ENCODE peak calls at places on chromosome 6, in five cellular contexts. T is A549, Z is HepG2, S is endothelial cell of umbilical vein, I is K562. D is an unnamed sample.

GRCh38 chr6:166424431-166424830 is 41.7 kb upstream of the MPC1 start:
- DNase-seq in T (no peak), Z (no peak), S (no peak), I (no peak), D (no peak)

GRCh38 chr6:151763938-151764680 is 43.4 kb upstream of the ESR1 start:
- DNase-seq in T (peak), Z (peak), S (peak), I (peak), D (peak)

GRCh38 chr6:90230547-90231240 is 65.9 kb downstream of the BACH2 start:
- DNase-seq in T (no peak), Z (no peak), S (peak), I (no peak), D (no peak)

GRCh38 chr6:43040542-43041257 is 13.0 kb downstream of the CUL7 start:
- DNase-seq in T (no peak), Z (no peak), S (no peak), I (no peak), D (no peak)

GRCh38 chr6:135586844-135587243 is 89.3 kb upstream of the AHI1 start:
- DNase-seq in T (no peak), Z (no peak), S (no peak), I (no peak), D (peak)

GRCh38 chr6:135935951-135936601 is 84.6 kb downstream of the PDE7B start:
- DNase-seq in T (peak), Z (no peak), S (no peak), I (no peak), D (no peak)

GRCh38 chr6:37480951-37481597 is 18.6 kb downstream of the CCDC167 start:
- DNase-seq in T (no peak), Z (no peak), S (no peak), I (no peak), D (no peak)

GRCh38 chr6:20433929-20434328 is 32.2 kb downstream of the E2F3 start:
- DNase-seq in T (no peak), Z (no peak), S (no peak), I (no peak), D (no peak)

GRCh38 chr6:137412562-137412961 is 81.6 kb downstream of the OLIG3 start:
- DNase-seq in T (no peak), Z (no peak), S (no peak), I (no peak), D (no peak)

GRCh38 chr6:145904391-145904790 is 59.8 kb downstream of the SHPRH start:
- DNase-seq in T (no peak), Z (no peak), S (no peak), I (no peak), D (no peak)

GRCh38 chr6:17589402-17590116 is 10.5 kb upstream of the FAM8A1 start:
- DNase-seq in T (peak), Z (peak), S (peak), I (no peak), D (no peak)

GRCh38 chr6:111573118-111573883 is 32.4 kb downstream of the TRAF3IP2 start:
- DNase-seq in T (no peak), Z (no peak), S (no peak), I (no peak), D (no peak)

GRCh38 chr6:10424005-10424404 is 9.1 kb upstream of the TFAP2A start:
- DNase-seq in T (peak), Z (no peak), S (no peak), I (peak), D (peak)
- H3K4me3 ChIP-seq in T (no peak), Z (no peak), S (no peak), I (no peak), D (no peak)

GRCh38 chr6:126701799-126702198 is 361.9 kb downstream of the CENPW start:
- DNase-seq in T (no peak), Z (no peak), S (no peak), I (no peak), D (peak)

GRCh38 chr6:126698732-126699240 is 358.9 kb downstream of the CENPW start:
- DNase-seq in T (no peak), Z (no peak), S (no peak), I (no peak), D (no peak)

DNA sequence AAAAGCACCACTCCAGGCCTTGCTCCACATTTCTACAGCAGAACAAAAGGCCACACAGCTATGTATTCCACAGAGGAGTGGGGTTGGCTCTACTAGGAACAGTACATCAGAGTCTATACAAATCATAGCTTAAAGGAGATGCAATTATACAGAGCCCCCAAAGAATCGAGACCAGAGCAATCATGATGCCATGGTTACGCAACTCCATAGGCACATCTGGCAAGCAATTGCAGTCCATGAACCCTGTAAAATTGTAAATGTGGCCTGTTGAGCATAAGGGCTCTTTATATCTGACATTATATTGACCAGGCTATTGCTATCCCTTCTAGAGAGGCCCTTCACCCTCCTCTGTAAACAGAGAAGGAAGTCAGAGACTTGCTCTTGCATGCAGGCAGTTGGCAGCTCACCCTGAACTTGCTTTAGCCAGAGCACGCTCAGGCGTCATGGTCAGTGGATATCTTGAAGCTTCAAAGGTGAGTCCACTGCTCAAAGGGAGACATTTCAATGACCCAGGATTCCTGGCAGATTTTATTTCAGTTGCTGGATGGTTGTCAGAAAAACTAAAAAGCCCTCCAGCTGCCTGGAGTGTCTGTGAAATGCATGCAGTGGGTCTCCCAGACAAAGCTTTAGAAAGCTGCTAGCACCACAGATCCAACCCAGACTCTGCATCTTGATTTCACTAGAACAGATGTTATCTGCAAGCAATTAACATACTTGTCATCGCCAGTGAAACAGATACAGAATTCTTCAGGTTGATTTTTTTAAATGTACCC is 357.2 kb downstream of the CENPW start:
- DNase-seq in T (no peak), Z (no peak), S (no peak), I (no peak), D (no peak)
- TF ChIP-seq MYC in T (no peak), Z (no peak), S (no peak), I (no peak), D (no peak)

DNA sequence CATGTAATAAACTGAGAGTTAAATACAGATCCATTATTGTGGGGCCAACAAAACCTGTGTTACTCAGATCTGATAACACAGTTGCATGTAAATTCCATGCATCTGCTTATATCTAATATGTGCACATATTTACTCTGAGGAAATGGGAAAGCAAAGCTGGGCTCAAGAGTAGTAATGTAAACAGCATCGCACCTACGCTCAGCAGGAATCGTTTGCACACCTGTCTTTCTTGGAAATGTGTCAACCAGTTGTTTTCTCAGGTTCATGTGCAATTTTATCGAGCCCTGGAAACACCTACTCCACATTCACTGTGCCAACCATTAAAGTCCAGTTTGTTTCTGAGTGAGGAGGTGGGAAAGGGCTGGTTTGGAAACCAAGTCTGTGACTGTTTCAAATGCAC is 80.3 kb upstream of the CNKSR3 start:
- DNase-seq in T (no peak), Z (no peak), S (no peak), I (no peak), D (no peak)
- H3K4me3 ChIP-seq in T (no peak), Z (no peak), S (no peak), I (no peak), D (no peak)

GRCh38 chr6:169340395-169340794 is 86.7 kb upstream of the THBS2 start:
- DNase-seq in T (peak), Z (no peak), S (no peak), I (no peak), D (peak)
- TF ChIP-seq MYC in T (no peak), Z (no peak), S (no peak), I (no peak), D (no peak)

GRCh38 chr6:10559492-10560150 is 38.5 kb downstream of the GCNT2 start:
- DNase-seq in T (no peak), Z (no peak), S (peak), I (no peak), D (no peak)

GRCh38 chr6:10558575-10558974 is 37.4 kb downstream of the GCNT2 start:
- DNase-seq in T (no peak), Z (no peak), S (peak), I (no peak), D (no peak)

GRCh38 chr6:10555625-10556309 is 34.6 kb downstream of the GCNT2 start:
- DNase-seq in T (no peak), Z (no peak), S (peak), I (no peak), D (no peak)

GRCh38 chr6:10556496-10557391 is 35.6 kb downstream of the GCNT2 start:
- DNase-seq in T (no peak), Z (no peak), S (peak), I (no peak), D (no peak)

DNA sequence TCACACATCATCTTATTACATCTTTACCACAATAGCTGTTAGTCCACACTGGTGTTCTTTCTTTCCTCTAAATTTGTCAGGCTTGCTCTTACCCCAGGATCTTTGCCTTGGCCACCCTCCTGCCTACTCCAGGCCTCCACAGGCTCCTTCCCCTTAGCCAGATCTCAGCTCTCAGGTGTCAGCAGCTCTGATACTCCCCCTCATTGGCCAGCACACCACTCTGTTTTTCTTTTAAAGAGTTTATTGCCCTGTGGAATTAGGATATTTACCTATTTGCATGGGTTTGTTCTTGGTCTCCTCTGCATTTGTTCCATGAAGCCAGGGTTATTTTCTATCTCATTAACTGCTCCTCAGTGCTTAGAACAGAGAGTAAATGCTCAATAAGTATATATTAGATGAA is 36.7 kb downstream of the GCNT2 start:
- DNase-seq in T (no peak), Z (no peak), S (no peak), I (no peak), D (no peak)
- H3K4me3 ChIP-seq in T (no peak), Z (no peak), S (no peak), I (no peak), D (no peak)

GRCh38 chr6:56343295-56343694 is 95.9 kb upstream of the COL21A1 start:
- DNase-seq in T (no peak), Z (no peak), S (no peak), I (no peak), D (no peak)
- TF ChIP-seq MYC in T (no peak), Z (no peak), S (no peak), I (no peak), D (no peak)

GRCh38 chr6:138592698-138593097 is 93.4 kb upstream of the NHSL1 start:
- DNase-seq in T (no peak), Z (no peak), S (no peak), I (no peak), D (peak)
- H3K4me3 ChIP-seq in T (peak), Z (peak), S (peak), I (no peak), D (peak)

GRCh38 chr6:79335133-79335674 is 100.7 kb upstream of the HMGN3 start:
- DNase-seq in T (no peak), Z (no peak), S (no peak), I (no peak), D (no peak)
- TF ChIP-seq MYC in T (no peak), Z (no peak), S (no peak), I (no peak), D (no peak)